ENCODE peak calls at places on chromosomes 11 and 22, in nine cellular contexts. H is BE2C, A is stomach, P is lung, I is transverse colon, S is gastrocnemius medialis, V is fibroblast of lung, F is ovary, O is endothelial cell of umbilical vein. X is an unnamed sample.

GRCh38 chr11:116697639-116698038 is 75.1 kb downstream of the BUD13 start:
- DNase-seq in A (peak; percentile 17), V (no peak), S (no peak), F (no peak), O (no peak), P (peak; percentile 24), I (no peak), H (no peak), X (peak; percentile 7)

GRCh38 chr11:43830928-43831440 is 49.6 kb upstream of the ALKBH3 start:
- DNase-seq in O (peak; percentile 93), V (peak; percentile 100), I (peak; percentile 8), S (peak; percentile 48), P (no peak), F (no peak), H (peak; percentile 39), A (peak; percentile 25), X (no peak)

GRCh38 chr11:7577883-7578242 is 64.1 kb downstream of the PPFIBP2 start:
- DNase-seq in F (no peak), H (peak; percentile 12), P (no peak), V (peak; percentile 18), A (no peak), S (no peak), I (no peak), O (peak; percentile 57), X (no peak)

GRCh38 chr22:24417200-24417599 is 10.2 kb upstream of the ADORA2A start:
- DNase-seq in O (no peak), V (no peak), F (peak; percentile 15), S (no peak), I (no peak), P (no peak), H (no peak), A (no peak), X (no peak)

GRCh38 chr22:46418827-46419226 is 83.3 kb downstream of the TRMU start:
- DNase-seq in S (no peak), I (no peak), P (no peak), V (no peak), A (no peak), F (no peak), O (no peak), H (peak; percentile 70), X (no peak)

GRCh38 chr11:42762348-42762747 is 549.4 kb upstream of the API5 start:
- DNase-seq in A (no peak), S (no peak), O (no peak), V (no peak), P (no peak), F (no peak), H (no peak), I (no peak), X (no peak)

GRCh38 chr22:37329239-37330140 is 47.2 kb downstream of the CYTH4 start:
- DNase-seq in I (no peak), O (no peak), P (no peak), H (no peak), A (no peak), S (no peak), V (peak; percentile 62), F (no peak), X (no peak)

GRCh38 chr22:50252081-50253045 is 1.3 kb upstream of the HDAC10 start:
- DNase-seq in F (peak; percentile 77), H (peak; percentile 86), S (peak; percentile 76), A (peak; percentile 84), I (peak; percentile 84), P (peak; percentile 74), V (peak; percentile 47), O (peak; percentile 67), X (peak; percentile 80)

GRCh38 chr11:43399983-43400630 is 41.4 kb downstream of the TTC17 start:
- DNase-seq in V (peak; percentile 7), S (no peak), O (no peak), P (no peak), H (no peak), A (no peak), F (no peak), I (no peak), X (no peak)

GRCh38 chr22:48892571-48893287 is 934.9 kb downstream of the BRD1 start:
- DNase-seq in H (no peak), S (no peak), P (no peak), I (no peak), A (no peak), V (no peak), F (no peak), O (no peak), X (no peak)

GRCh38 chr11:12577746-12578644 is 96.2 kb upstream of the TEAD1 start:
- DNase-seq in I (no peak), O (no peak), F (no peak), H (no peak), A (no peak), S (no peak), P (no peak), V (peak; percentile 36), X (no peak)

DNA sequence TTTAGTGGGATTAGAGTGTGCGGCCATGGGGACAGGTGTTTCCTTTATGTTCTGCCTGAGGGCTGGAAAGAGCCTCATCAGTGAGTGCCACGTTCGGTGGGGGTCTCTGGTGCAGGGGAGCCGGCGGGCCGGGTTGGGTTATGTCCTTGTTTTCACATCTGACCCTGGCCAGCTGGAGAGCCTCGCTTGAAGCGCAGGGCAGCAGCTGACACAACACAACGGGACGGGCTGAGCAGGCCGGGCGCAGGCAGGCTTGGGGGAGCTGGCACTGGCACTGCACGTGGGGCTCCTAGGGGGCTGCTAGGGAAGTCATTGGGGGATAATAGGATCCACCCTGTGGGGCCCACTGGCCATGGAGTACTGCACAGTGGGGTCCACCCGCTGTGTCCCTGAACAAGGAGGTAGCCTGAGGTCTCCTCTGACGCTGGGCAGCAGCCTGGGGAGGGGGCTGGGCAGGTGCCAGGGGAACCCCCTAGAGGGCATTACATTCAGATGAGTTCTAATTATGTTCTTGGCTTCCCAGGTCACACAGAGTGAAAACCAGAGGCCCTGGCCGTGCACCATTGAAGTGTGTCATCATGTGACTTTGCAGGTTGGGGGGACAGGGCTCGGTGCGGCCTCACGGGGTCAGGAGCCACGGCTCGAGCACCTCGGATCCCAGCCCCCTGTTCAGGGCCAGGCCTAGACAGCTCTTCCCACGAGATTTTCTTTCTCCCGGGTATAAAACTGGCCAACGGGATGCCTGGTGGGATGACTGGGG is 95.1 kb downstream of the KCNQ1 start:
- DNase-seq in V (no peak), P (no peak), H (peak; percentile 0), I (peak; percentile 7), A (no peak), O (no peak), F (peak; percentile 9), S (no peak), X (no peak)
- H3K27me3 ChIP-seq in V (no peaks in the 10 kb centered on the region), P (no peaks in the 10 kb centered on the region), H (no peaks in the 10 kb centered on the region), I (no peaks in the 10 kb centered on the region), A (no peaks in the 10 kb centered on the region), O (no peaks in the 10 kb centered on the region), F (no peaks in the 10 kb centered on the region), S (no peaks in the 10 kb centered on the region), X (no peaks in the 10 kb centered on the region)

DNA sequence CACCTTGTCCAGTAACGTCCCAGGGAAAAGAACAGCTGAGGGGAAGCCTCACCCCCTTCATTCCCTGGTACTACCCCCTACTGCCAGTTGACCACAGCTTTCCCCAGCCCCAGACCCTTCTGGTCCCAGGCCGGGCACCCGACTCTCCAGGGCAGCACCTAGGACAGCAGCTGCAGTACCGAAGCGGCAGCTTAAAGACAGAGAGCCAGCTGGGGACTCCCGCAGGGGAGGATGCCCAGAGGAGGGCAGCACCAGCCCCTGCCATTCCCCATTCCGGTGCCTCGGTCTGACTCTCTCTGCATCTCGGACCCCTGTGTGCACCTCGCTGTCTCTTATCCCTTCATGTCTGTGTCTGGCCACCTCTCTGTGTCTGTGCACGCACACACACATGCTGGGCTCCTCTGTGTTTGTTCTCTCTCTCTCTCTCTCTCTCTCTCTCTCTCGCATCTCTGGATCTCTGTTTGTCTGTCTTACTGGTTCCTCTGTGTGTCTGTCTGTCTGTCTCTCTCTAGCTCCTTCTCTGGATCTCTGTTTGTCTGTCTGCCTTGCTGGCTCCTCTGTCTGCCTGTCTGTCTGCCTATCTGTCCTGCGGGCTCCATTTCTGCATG is 9.4 kb downstream of the IGSF9B start:
- DNase-seq in H (peak; percentile 75), V (peak; percentile 66), P (peak; percentile 36), A (no peak), F (no peak), O (peak; percentile 20), S (no peak), I (no peak), X (peak; percentile 72)
- TF ChIP-seq CTCF in H (peak; percentile 48), V (no peak), P (no peak), A (no peak), F (no peak), O (peak; percentile 39), S (no peak), I (no peak), X (no peak)

GRCh38 chr11:14611939-14612338 is 31.7 kb upstream of the PDE3B start:
- DNase-seq in V (no peak), F (no peak), S (no peak), I (no peak), O (no peak), A (no peak), P (no peak), H (no peak), X (no peak)
- H3K27me3 ChIP-seq in V (no peaks in the 10 kb centered on the region), F (no peaks in the 10 kb centered on the region), S (no peaks in the 10 kb centered on the region), I (no peaks in the 10 kb centered on the region), O (peaks cover 7% of the 10 kb centered on the region), A (no peaks in the 10 kb centered on the region), P (no peaks in the 10 kb centered on the region), H (no peaks in the 10 kb centered on the region), X (no peaks in the 10 kb centered on the region)

DNA sequence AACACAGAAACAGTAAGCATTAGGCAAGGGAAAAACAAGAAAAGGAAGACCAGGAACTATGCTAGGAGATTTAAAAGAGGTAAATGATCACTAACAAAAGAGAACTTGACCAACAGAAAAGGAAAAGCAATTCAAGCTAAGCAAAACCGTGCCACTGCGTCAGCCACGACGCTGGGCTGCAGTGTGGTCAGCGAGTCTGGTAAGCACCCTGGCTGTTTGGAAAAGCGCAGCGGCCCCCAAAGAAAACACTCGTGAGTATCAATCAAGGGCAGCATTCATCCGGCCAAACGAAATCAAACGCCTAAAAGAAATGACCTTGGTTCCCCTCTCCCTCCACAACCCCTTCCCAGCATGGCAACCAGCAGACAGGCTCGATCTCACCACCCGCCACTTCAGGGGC is 28.8 kb downstream of the PACSIN2 start:
- DNase-seq in A (no peak), H (no peak), F (no peak), V (no peak), S (no peak), P (no peak), I (no peak), O (no peak), X (no peak)
- TF ChIP-seq CTCF in A (no peak), H (no peak), F (no peak), V (no peak), S (no peak), P (no peak), I (no peak), O (no peak), X (no peak)

X was measured in testis.